ENCODE peak calls at places on chromosomes 11 and 22, in seven cellular contexts. O is choroid plexus epithelial cell, P is GM12864, U is nephron progenitor cell, B is AG04449, E is type B pancreatic cell, D is prostate gland. X is an unnamed sample.

GRCh38 chr22:42760806-42761565 is 40.3 kb upstream of the A4GALT start:
- DNase-seq in O (no peak), P (no peak), U (no peak), B (no peak), E (no peak), D (no peak), X (peak)

GRCh38 chr11:128695539-128696221 is 1.8 kb downstream of the FLI1 start:
- DNase-seq in O (peak), P (no peak), U (no peak), B (no peak), E (no peak), D (no peak), X (no peak)

GRCh38 chr11:1050581-1051355 is 14.2 kb upstream of the MUC6 start:
- DNase-seq in O (peak), P (no peak), U (peak), B (no peak), E (no peak), D (peak), X (peak)

GRCh38 chr11:33722579-33723234 is 13.5 kb downstream of the CD59 start:
- DNase-seq in O (no peak), P (no peak), U (no peak), B (no peak), E (no peak), D (no peak), X (peak)

GRCh38 chr11:110777765-110778164 is 65.5 kb upstream of the ARHGAP20 start:
- DNase-seq in O (peak), P (no peak), U (no peak), B (no peak), E (no peak), D (peak), X (peak)

GRCh38 chr11:29120329-29120695 is 896.5 kb downstream of the KCNA4 start:
- DNase-seq in O (no peak), P (no peak), U (no peak), B (no peak), E (no peak), D (no peak), X (peak)

GRCh38 chr11:73317373-73317772 is 9.3 kb downstream of the ARHGEF17 start:
- DNase-seq in O (no peak), P (no peak), U (no peak), B (no peak), E (no peak), D (peak), X (no peak)

GRCh38 chr11:76269247-76269646 is 62.9 kb upstream of the WNT11 start:
- DNase-seq in O (no peak), P (no peak), U (no peak), B (no peak), E (no peak), D (no peak), X (no peak)

GRCh38 chr11:122671270-122671906 is 15.9 kb downstream of the UBASH3B start:
- DNase-seq in O (peak), P (no peak), U (peak), B (no peak), E (no peak), D (no peak), X (no peak)

GRCh38 chr11:72522186-72522585 is 87.9 kb upstream of the CLPB start:
- DNase-seq in O (no peak), P (no peak), U (no peak), B (no peak), E (no peak), D (no peak), X (no peak)

GRCh38 chr22:20257474-20258299 is 10.4 kb downstream of the RTN4R start:
- DNase-seq in O (no peak), P (no peak), U (no peak), B (no peak), E (no peak), D (no peak), X (no peak)

GRCh38 chr11:115179647-115180046 is 324.6 kb downstream of the CADM1 start:
- DNase-seq in O (no peak), P (no peak), U (no peak), B (no peak), E (no peak), D (no peak), X (no peak)

GRCh38 chr11:79039122-79039521 is 401.7 kb downstream of the TENM4 start:
- DNase-seq in O (no peak), P (no peak), U (no peak), B (no peak), E (no peak), D (no peak), X (no peak)

GRCh38 chr11:118521892-118522311 is 5.4 kb upstream of the TTC36 start:
- DNase-seq in O (no peak), P (peak), U (no peak), B (no peak), E (no peak), D (no peak), X (no peak)

GRCh38 chr11:45615182-45615792 is 50.1 kb downstream of the CHST1 start:
- DNase-seq in O (no peak), P (no peak), U (no peak), B (no peak), E (no peak), D (no peak), X (no peak)

GRCh38 chr11:126378763-126379162 is 23.3 kb downstream of the ST3GAL4 start:
- DNase-seq in O (peak), P (no peak), U (no peak), B (no peak), E (no peak), D (no peak), X (no peak)

GRCh38 chr11:70230840-70231710 is 28.0 kb downstream of the FADD start:
- DNase-seq in O (no peak), P (no peak), U (no peak), B (no peak), E (no peak), D (no peak), X (no peak)

GRCh38 chr11:132539590-132540368 is 992.5 kb downstream of the OPCML start:
- DNase-seq in O (no peak), P (no peak), U (no peak), B (no peak), E (no peak), D (no peak), X (no peak)

GRCh38 chr22:17268501-17269223 is 49.4 kb upstream of the ADA2 start:
- DNase-seq in O (peak), P (no peak), U (no peak), B (no peak), E (no peak), D (no peak), X (no peak)

GRCh38 chr22:46573781-46574437 is 36.5 kb upstream of the CELSR1 start:
- DNase-seq in O (no peak), P (no peak), U (no peak), B (no peak), E (no peak), D (no peak), X (no peak)

GRCh38 chr11:9787981-9788521 is 124.2 kb downstream of the SWAP70 start:
- DNase-seq in O (peak), P (no peak), U (no peak), B (peak), E (no peak), D (no peak), X (no peak)

GRCh38 chr22:42766860-42767259 is 46.2 kb upstream of the A4GALT start:
- DNase-seq in O (no peak), P (no peak), U (no peak), B (no peak), E (no peak), D (no peak), X (peak)

DNA sequence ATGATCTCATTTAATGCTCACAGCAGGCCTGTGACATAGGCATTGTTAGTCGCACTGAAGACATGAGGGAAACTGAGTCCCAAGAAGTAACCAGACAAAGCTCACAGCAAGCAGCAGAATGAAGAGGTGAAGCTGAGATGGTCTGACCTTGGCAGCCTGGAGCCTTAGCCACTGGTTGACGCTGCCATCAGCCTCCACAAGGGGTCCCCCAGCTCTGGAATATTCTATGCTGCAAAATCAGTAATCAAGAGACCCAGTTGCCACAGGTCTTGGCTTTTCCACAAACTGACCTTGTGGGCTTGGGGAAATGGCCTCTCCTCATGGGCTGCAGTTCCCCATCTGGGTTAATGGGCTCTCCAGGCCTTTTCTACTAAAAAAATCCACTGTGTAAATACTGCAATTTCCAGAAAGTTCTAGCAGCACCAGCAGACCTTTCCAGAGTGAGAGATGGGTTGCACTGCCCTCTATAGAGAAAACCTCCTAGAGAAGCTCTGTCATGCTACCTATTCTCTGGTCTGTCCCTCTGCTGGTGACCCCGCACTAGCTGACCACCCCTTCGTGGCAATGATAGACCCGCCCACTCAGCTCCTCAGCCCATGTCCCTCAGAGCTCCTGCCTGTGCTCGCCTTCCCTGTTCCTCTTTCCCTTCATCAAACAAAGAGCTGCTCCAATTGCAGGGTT is 22.6 kb upstream of the ISX start:
- DNase-seq in O (no peak), P (no peak), U (no peak), B (no peak), E (no peak), D (no peak), X (no peak)
- TF ChIP-seq CTCF in O (peak), P (peak), U (no peak), B (peak), E (peak), D (no peak), X (no peak)

GRCh38 chr11:130546438-130546837 is 98.0 kb downstream of the ADAMTS15 start:
- DNase-seq in O (no peak), P (no peak), U (no peak), B (no peak), E (no peak), D (no peak), X (no peak)

GRCh38 chr11:130547761-130548490 is 99.5 kb downstream of the ADAMTS15 start:
- DNase-seq in O (no peak), P (no peak), U (no peak), B (no peak), E (no peak), D (no peak), X (no peak)

GRCh38 chr11:130546901-130547694 is 98.7 kb downstream of the ADAMTS15 start:
- DNase-seq in O (no peak), P (no peak), U (no peak), B (no peak), E (no peak), D (no peak), X (no peak)

GRCh38 chr11:130545449-130546072 is 97.1 kb downstream of the ADAMTS15 start:
- DNase-seq in O (no peak), P (no peak), U (no peak), B (no peak), E (no peak), D (no peak), X (no peak)

GRCh38 chr11:130544266-130544665 is 95.8 kb downstream of the ADAMTS15 start:
- DNase-seq in O (no peak), P (no peak), U (no peak), B (no peak), E (no peak), D (no peak), X (no peak)
- TF ChIP-seq CTCF in O (no peak), P (no peak), U (no peak), B (no peak), E (no peak), D (no peak), X (no peak)

GRCh38 chr11:36619502-36619901 is 21.5 kb upstream of the RAG2 start:
- DNase-seq in O (peak), P (no peak), U (no peak), B (no peak), E (no peak), D (no peak), X (no peak)

GRCh38 chr11:36627006-36627405 is 29.0 kb upstream of the RAG2 start:
- DNase-seq in O (no peak), P (no peak), U (no peak), B (no peak), E (no peak), D (no peak), X (no peak)

GRCh38 chr11:36627471-36627870 is 29.4 kb upstream of the RAG2 start:
- DNase-seq in O (no peak), P (no peak), U (no peak), B (no peak), E (no peak), D (no peak), X (no peak)

GRCh38 chr11:36618025-36618700 is 20.1 kb upstream of the RAG2 start:
- DNase-seq in O (no peak), P (no peak), U (no peak), B (no peak), E (no peak), D (no peak), X (no peak)

GRCh38 chr11:36622431-36623136 is 24.5 kb upstream of the RAG2 start:
- DNase-seq in O (peak), P (no peak), U (no peak), B (peak), E (no peak), D (no peak), X (peak)
- TF ChIP-seq CTCF in O (peak), P (peak), U (peak), B (peak), E (peak), D (no peak), X (peak)

GRCh38 chr11:35038211-35038930 is 100.6 kb upstream of the CD44 start:
- DNase-seq in O (peak), P (no peak), U (no peak), B (no peak), E (no peak), D (no peak), X (no peak)
- TF ChIP-seq CTCF in O (no peak), P (peak), U (no peak), B (no peak), E (no peak), D (no peak), X (no peak)

DNA sequence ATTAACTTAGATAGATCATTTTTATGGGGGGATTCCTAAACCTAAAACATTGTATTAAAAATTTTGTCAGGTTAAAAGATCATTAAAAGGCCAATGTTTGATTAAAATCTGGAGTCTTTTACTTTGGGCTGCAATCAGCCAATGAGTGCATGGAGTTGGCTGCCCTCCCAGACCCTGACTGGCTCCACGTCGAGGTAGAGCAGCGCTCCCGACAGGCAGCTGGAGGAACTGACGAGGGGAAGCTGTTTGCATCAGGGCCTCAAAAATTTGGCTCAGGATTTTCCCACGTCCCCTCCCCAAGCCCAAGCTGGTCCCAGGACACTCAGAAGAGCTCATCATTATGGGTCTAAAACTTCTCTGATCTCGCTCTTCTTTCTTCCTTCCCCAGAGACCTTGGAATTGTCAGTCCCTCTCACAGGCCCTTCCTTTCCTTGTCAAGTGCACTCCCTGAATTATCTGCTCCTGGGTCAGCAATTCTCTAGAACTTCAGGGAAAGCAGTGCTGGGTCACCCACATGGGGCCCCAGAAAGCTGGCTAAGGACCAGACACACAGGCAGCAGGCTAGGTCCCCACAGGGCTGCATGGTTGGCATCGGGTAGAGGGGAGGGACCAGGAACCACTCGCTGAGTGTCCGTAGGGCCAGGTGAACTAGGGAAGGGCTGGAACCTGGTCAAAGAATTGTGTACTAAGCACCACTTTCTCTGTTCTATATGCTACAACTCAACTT is 119.6 kb upstream of the IGLL5 start:
- DNase-seq in O (no peak), P (no peak), U (no peak), B (no peak), E (peak), D (no peak), X (no peak)
- TF ChIP-seq CTCF in O (peak), P (peak), U (no peak), B (no peak), E (no peak), D (no peak), X (no peak)

X was measured in bronchial epithelial cell.